ENCODE peak calls at places on chromosomes 12 and 14, in six cellular contexts. H, O, K, F, B and Z are unnamed samples. For H3K27me3, the result is how much of the 10 kb centered on the place peaks cover.

GRCh38 chr14:23023500-23024152 is 11.1 kb downstream of the PSMB5 start:
- DNase-seq in O (no peak), F (no peak), B (peak), H (no peak), K (no peak), Z (no peak)

GRCh38 chr14:42884100-42884499 is 1277.4 kb downstream of the LRFN5 start:
- DNase-seq in F (no peak), O (no peak), H (peak), K (peak), B (no peak), Z (no peak)

GRCh38 chr14:69595336-69595735 is 16.1 kb upstream of the SUSD6 start:
- DNase-seq in H (no peak), F (no peak), B (no peak), K (no peak), O (no peak), Z (no peak)

GRCh38 chr14:105876829-105877228 is 350.4 kb downstream of the TMEM121 start:
- DNase-seq in O (peak), F (peak), B (no peak), H (no peak), K (no peak), Z (no peak)

GRCh38 chr12:6321905-6322304 is 11.4 kb downstream of the PLEKHG6 start:
- DNase-seq in F (no peak), O (no peak), K (no peak), H (no peak), B (no peak), Z (no peak)

GRCh38 chr14:29442720-29443119 is 484.9 kb downstream of the PRKD1 start:
- DNase-seq in B (no peak), K (no peak), F (no peak), O (no peak), H (peak), Z (no peak)

GRCh38 chr12:64890873-64891468 is 66.5 kb downstream of the TBC1D30 start:
- DNase-seq in F (no peak), K (no peak), H (peak), O (no peak), B (no peak), Z (no peak)

GRCh38 chr14:32808574-32809098 is 130.0 kb upstream of the NPAS3 start:
- DNase-seq in F (peak), H (no peak), B (no peak), K (no peak), O (no peak), Z (no peak)

GRCh38 chr12:116172224-116172849 is 105.2 kb downstream of the MED13L start:
- DNase-seq in F (no peak), B (no peak), K (no peak), O (no peak), H (no peak), Z (no peak)

GRCh38 chr12:55142896-55143870 is 17.0 kb downstream of the OR9K2 start:
- DNase-seq in B (no peak), F (peak), H (peak), K (no peak), O (peak), Z (no peak)

GRCh38 chr12:52566847-52567291 is 6.8 kb downstream of the KRT74 start:
- DNase-seq in O (no peak), F (no peak), K (no peak), H (peak), B (no peak), Z (no peak)

GRCh38 chr14:77986808-77987207 is 183.4 kb upstream of the NRXN3 start:
- DNase-seq in B (peak), O (no peak), F (no peak), K (no peak), H (no peak), Z (no peak)

GRCh38 chr14:35215110-35215872 is 76.9 kb upstream of the PSMA6 start:
- DNase-seq in H (peak), B (no peak), O (no peak), F (no peak), K (peak), Z (no peak)

GRCh38 chr14:53655080-53655785 is 301.4 kb downstream of the BMP4 start:
- DNase-seq in H (no peak), B (no peak), F (no peak), O (no peak), K (no peak), Z (no peak)

GRCh38 chr12:5650804-5651461 is 219.0 kb downstream of the NTF3 start:
- DNase-seq in H (no peak), O (no peak), B (no peak), K (no peak), F (no peak), Z (no peak)

GRCh38 chr14:91752956-91753355 is 21.1 kb upstream of the CATSPERB start:
- DNase-seq in F (no peak), K (no peak), O (no peak), B (no peak), H (no peak), Z (no peak)

GRCh38 chr14:73777420-73777819 is 63.2 kb upstream of the PNMA1 start:
- DNase-seq in K (no peak), O (no peak), H (peak), B (no peak), F (no peak), Z (no peak)

GRCh38 chr12:18483723-18484325 is 222.5 kb downstream of the PIK3C2G start:
- DNase-seq in F (no peak), B (no peak), H (no peak), O (no peak), K (no peak), Z (no peak)

GRCh38 chr12:32419520-32419960 is 20.2 kb downstream of the FGD4 start:
- DNase-seq in H (peak), O (no peak), K (no peak), F (no peak), B (no peak), Z (peak)

GRCh38 chr12:94628369-94628768 is 22.0 kb downstream of the TMCC3 start:
- DNase-seq in K (no peak), F (no peak), H (no peak), O (no peak), B (no peak), Z (no peak)

GRCh38 chr14:68633131-68633991 is 159.5 kb downstream of the ZFP36L1 start:
- DNase-seq in B (no peak), F (no peak), H (no peak), O (no peak), K (no peak), Z (no peak)

GRCh38 chr14:79016828-79017505 is 846.8 kb downstream of the NRXN3 start:
- DNase-seq in O (no peak), H (no peak), F (no peak), B (no peak), K (peak), Z (no peak)

GRCh38 chr12:106760184-106760531 is 14.3 kb upstream of the RIC8B start:
- DNase-seq in B (no peak), F (no peak), O (no peak), K (no peak), H (peak), Z (peak)

GRCh38 chr14:88848571-88848970 is 24.1 kb downstream of the TTC8 start:
- DNase-seq in F (no peak), K (no peak), H (no peak), B (no peak), O (no peak), Z (no peak)

GRCh38 chr12:99146730-99147129 is 500.8 kb upstream of the GARIN6 start:
- DNase-seq in F (no peak), H (no peak), O (no peak), B (no peak), K (no peak), Z (no peak)

GRCh38 chr12:108852674-108853073 is 4.7 kb downstream of the SSH1 start:
- DNase-seq in O (no peak), F (no peak), K (no peak), B (no peak), H (no peak), Z (no peak)

GRCh38 chr12:113016796-113017195 is 38.5 kb downstream of the OAS2 start:
- DNase-seq in K (no peak), H (no peak), F (no peak), B (no peak), O (no peak), Z (no peak)

GRCh38 chr14:91893659-91894058 is 26.3 kb upstream of the TC2N start:
- DNase-seq in B (no peak), H (no peak), O (no peak), F (no peak), K (no peak), Z (no peak)

GRCh38 chr12:14314801-14315200 is 50.7 kb upstream of the ATF7IP start:
- DNase-seq in K (no peak), H (no peak), B (no peak), F (no peak), O (no peak), Z (no peak)

GRCh38 chr12:13234045-13234641 is 37.6 kb downstream of the EMP1 start:
- DNase-seq in F (peak), O (peak), K (no peak), B (no peak), H (peak), Z (peak)

GRCh38 chr12:100504820-100505219 is 31.2 kb downstream of the NR1H4 start:
- DNase-seq in F (peak), H (no peak), K (no peak), B (no peak), O (peak), Z (no peak)

GRCh38 chr12:89461190-89461589 is 63.4 kb downstream of the GALNT4 start:
- DNase-seq in F (no peak), B (no peak), O (no peak), H (peak), K (no peak), Z (no peak)

GRCh38 chr12:130826151-130826801 is 12.8 kb downstream of the STX2 start:
- DNase-seq in F (peak), B (peak), K (peak), O (no peak), H (peak), Z (peak)

GRCh38 chr12:47777741-47778558 is 4.9 kb downstream of the SLC48A1 start:
- DNase-seq in K (no peak), B (no peak), F (no peak), O (peak), H (peak), Z (no peak)

GRCh38 chr12:115570271-115570777 is 707.2 kb downstream of the MED13L start:
- DNase-seq in H (no peak), O (no peak), B (no peak), K (peak), F (no peak), Z (no peak)

GRCh38 chr14:33848706-33849454 is 102.0 kb downstream of the EGLN3 start:
- DNase-seq in F (peak), B (peak), O (peak), H (peak), K (no peak), Z (peak)

DNA sequence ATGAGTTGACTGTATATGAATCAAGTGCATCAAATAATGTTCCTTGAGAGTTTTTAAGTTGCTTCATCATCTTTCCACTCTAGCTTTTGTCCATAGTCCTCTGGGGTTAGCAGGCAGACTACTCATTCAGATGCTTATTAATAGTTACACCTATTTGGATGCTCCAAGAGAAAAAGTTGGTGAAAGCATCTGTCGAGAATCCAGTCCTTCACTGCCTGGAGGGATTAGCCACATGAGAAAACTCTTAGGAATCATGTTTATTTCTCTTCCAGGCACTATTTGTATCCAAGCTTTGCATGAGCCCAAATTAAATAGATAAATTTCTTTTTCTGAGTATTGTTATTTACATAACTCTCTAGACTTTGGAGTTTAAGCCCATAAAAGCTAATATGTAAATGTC is 70.2 kb downstream of the DACT1 start:
- DNase-seq in F (no peak), K (no peak), H (no peak), B (no peak), O (no peak), Z (no peak)
- H3K27me3 ChIP-seq in F (under half), K (under half), H (under half), B (under half), O (under half), Z (under half)

DNA sequence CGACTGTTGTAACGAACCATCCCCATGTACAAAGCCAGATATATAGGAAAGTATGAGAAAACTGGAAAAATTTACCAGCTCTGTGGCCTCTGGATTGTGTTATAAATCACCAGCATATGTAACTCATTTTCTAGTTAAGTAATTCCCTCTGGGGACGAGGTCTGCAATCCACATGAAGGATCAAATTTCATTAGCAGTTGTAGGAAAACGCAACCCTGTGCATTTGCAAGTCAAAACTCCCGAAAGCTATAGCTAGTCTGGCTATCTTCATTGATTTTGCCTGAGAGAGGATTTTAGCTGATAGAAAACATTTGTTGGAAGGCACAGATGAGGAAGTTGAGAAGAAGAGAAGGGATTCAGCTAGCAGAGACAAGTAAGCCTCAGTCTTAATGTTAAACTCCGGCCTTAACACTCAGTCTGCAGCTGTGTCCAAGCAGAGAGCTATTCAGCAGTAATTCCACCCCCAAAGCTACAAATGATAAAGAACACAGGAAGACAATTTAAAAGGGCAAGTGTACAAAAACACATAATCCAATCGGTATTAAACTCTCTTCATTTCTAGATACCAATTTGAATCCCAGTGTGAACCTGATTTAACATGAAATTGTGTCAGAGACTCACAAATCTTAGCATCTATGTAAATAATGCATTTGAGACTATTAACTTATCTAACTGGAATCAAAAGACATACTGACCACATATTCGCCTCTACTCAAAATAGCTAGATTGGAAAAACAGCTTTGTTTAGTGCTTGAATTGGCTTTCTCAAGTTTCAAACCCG is 54.2 kb upstream of the CERS5 start:
- DNase-seq in H (peak), B (no peak), O (no peak), K (peak), F (no peak), Z (no peak)
- H3K27ac ChIP-seq in H (peak), B (peak), O (peak), K (peak), F (peak), Z (peak)

DNA sequence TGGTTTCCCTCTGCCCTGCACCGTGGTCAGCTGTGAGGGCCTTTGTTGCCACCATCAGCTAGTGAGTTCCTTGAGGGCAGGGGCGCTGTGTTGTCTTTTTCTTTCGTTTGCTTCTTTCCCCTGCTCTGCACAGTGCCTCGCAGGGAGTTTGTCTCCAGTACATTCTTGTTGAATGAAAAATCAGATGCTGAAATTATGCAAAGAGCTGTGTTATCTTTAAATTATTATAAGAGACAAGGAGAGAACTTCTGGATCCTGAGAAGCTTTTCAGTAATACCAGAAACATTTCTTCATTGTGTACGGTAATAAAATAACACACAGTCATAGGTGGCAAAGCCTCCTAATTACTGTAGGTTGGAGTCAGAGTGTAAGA is 14.9 kb downstream of the EML1 start:
- DNase-seq in O (no peak), B (peak), H (no peak), K (no peak), F (no peak), Z (no peak)
- H3K27me3 ChIP-seq in O (under half), B (under half), H (under half), K (under half), F (under half), Z (under half)

GRCh38 chr12:15772405-15773018 is 16.7 kb downstream of the EPS8 start:
- DNase-seq in H (peak), O (no peak), F (no peak), B (no peak), K (no peak), Z (no peak)
- H3K27ac ChIP-seq in H (no peak), O (no peak), F (no peak), B (peak), K (no peak), Z (no peak)